ENCODE peak calls at places on chromosomes 6 and 20, in seven cellular contexts. B is Calu3, F is GM12865, Q is endothelial cell, C is nephron progenitor cell, R is esophagus squamous epithelium, N is astrocyte of the spinal cord. I is an unnamed sample.
A peak's percentile ranks its signal among the peaks of the same experiment; 100 is the strongest.

GRCh38 chr6:118768904-118769325 is 117.5 kb upstream of the CEP85L start:
- DNase-seq in B (no peak), F (no peak), Q (no peak), C (no peak), R (no peak), N (no peak), I (peak; percentile 47)

GRCh38 chr6:125211352-125211751 is 57.8 kb downstream of the TPD52L1 start:
- DNase-seq in B (no peak), F (no peak), Q (no peak), C (no peak), R (no peak), N (no peak), I (no peak)

GRCh38 chr6:129370268-129370916 is 339.6 kb downstream of the ARHGAP18 start:
- DNase-seq in B (peak; percentile 41), F (peak; percentile 34), Q (peak; percentile 42), C (peak; percentile 47), R (no peak), N (peak; percentile 72), I (peak; percentile 78)

GRCh38 chr6:11978169-11978987 is 33.7 kb upstream of the HIVEP1 start:
- DNase-seq in B (no peak), F (no peak), Q (no peak), C (no peak), R (no peak), N (no peak), I (no peak)

GRCh38 chr20:46195264-46196038 is 77.3 kb downstream of the CD40 start:
- DNase-seq in B (no peak), F (no peak), Q (no peak), C (no peak), R (no peak), N (no peak), I (no peak)

GRCh38 chr20:50435397-50436051 is 74.7 kb upstream of the PTPN1 start:
- DNase-seq in B (no peak), F (no peak), Q (no peak), C (no peak), R (no peak), N (no peak), I (no peak)

GRCh38 chr6:126913658-126914057 is 204.8 kb upstream of the RSPO3 start:
- DNase-seq in B (no peak), F (no peak), Q (no peak), C (no peak), R (no peak), N (no peak), I (no peak)

GRCh38 chr6:42564496-42564890 is 664 bp downstream of the UBR2 start:
- DNase-seq in B (no peak), F (no peak), Q (no peak), C (no peak), R (no peak), N (no peak), I (no peak)

GRCh38 chr6:141359953-141360352 is 772.8 kb upstream of the GJE1 start:
- DNase-seq in B (no peak), F (no peak), Q (no peak), C (no peak), R (no peak), N (peak; percentile 36), I (no peak)

GRCh38 chr20:56949318-56949717 is 317.1 kb downstream of the BMP7 start:
- DNase-seq in B (no peak), F (peak; percentile 4), Q (no peak), C (no peak), R (no peak), N (no peak), I (no peak)

GRCh38 chr6:152750694-152751093 is at the start of gene VIP:
- DNase-seq in B (peak; percentile 17), F (peak; percentile 14), Q (peak; percentile 61), C (peak; percentile 54), R (no peak), N (peak; percentile 46), I (no peak)

GRCh38 chr20:58139849-58140786 is 88.3 kb downstream of the ANKRD60 start:
- DNase-seq in B (no peak), F (no peak), Q (no peak), C (no peak), R (no peak), N (no peak), I (no peak)

GRCh38 chr20:58137236-58137635 is 91.2 kb downstream of the ANKRD60 start:
- DNase-seq in B (no peak), F (no peak), Q (no peak), C (no peak), R (no peak), N (no peak), I (no peak)

GRCh38 chr20:58140787-58141396 is 87.6 kb downstream of the ANKRD60 start:
- DNase-seq in B (no peak), F (no peak), Q (no peak), C (no peak), R (no peak), N (no peak), I (no peak)

GRCh38 chr20:58137651-58138265 is 90.7 kb downstream of the ANKRD60 start:
- DNase-seq in B (no peak), F (no peak), Q (no peak), C (no peak), R (no peak), N (no peak), I (no peak)

GRCh38 chr20:58138395-58138794 is 90.1 kb downstream of the ANKRD60 start:
- DNase-seq in B (no peak), F (no peak), Q (no peak), C (no peak), R (no peak), N (no peak), I (no peak)
- TF ChIP-seq CTCF in B (no peak), F (no peak), Q (no peak), C (no peak), R (no peak), N (no peak), I (no peak)

DNA sequence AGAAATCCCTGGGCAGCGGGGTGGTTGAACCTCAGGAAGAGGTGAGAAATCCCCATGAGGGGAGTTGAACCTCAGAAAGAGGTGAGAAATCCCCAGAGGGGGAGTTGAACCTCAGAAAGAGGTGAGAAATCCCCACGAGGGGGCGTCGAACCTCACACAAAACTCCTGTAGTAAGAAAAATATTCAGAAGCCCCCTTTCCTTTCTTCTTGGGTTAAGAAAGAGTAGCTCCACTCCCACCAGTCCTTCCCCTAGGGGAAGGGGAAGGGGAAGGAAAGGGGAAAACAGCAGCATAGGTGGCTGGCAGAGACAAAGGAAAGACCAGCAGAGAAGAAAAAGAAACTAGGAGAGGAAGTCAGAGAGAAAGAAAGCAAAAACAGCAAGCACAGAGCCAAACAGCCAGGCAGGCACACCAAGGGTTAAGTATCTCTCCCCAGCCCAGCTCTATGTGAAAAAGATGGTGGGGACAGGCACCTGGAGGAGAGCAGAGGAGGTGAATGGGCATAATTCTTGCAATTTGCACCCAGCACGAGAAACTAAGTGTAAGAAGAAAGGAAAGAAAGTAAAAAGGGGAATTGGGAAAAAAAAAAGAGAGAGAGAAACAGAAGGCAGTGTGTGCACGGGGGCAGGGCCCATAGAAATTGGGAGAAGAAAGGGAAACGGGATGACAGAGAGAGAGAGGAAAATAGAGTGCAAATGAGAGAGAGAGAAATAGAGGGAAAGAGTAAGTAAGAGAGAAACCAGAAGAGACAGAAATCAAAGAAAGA is 88.2 kb downstream of the PLG start:
- DNase-seq in B (peak; percentile 41), F (peak; percentile 54), Q (no peak), C (peak; percentile 20), R (no peak), N (no peak), I (no peak)
- TF ChIP-seq CTCF in B (peak; percentile 43), F (no peak), Q (no peak), C (peak; percentile 7), R (no peak), N (no peak), I (no peak)

GRCh38 chr6:139054001-139054400 is 25.5 kb downstream of the ABRACL start:
- DNase-seq in B (no peak), F (no peak), Q (no peak), C (no peak), R (no peak), N (no peak), I (no peak)

GRCh38 chr6:139051396-139052070 is 23.0 kb downstream of the ABRACL start:
- DNase-seq in B (no peak), F (no peak), Q (no peak), C (no peak), R (no peak), N (no peak), I (no peak)

GRCh38 chr6:139047677-139048076 is 19.1 kb downstream of the ABRACL start:
- DNase-seq in B (no peak), F (no peak), Q (no peak), C (no peak), R (no peak), N (no peak), I (no peak)

DNA sequence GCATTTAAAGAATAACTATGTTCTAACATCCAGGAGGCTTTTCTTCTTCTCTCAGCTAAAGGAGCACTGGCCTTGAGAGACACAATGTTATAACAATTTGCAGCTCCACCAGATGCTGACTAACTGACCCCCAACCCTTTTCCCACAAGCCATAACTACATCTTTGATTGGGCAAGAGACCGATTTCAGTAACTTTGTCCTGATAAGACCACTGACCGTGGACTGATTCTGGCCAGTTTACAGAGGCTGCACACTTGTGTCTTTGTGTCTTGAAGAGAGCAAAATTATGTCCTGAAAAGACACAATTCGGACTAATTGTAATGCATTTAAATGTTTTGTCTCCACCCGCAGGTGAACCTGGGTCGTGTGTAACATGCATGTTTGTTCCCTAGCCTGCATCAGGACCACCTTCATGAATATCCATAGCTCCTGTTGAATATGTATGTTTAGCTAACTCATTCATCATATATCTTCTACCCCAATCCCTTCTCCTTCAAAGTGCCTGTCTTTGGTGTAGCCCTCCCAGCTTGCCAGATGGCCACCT is 22.3 kb downstream of the ABRACL start:
- DNase-seq in B (no peak), F (no peak), Q (no peak), C (no peak), R (no peak), N (no peak), I (no peak)
- TF ChIP-seq CTCF in B (no peak), F (no peak), Q (no peak), C (no peak), R (no peak), N (no peak), I (no peak)

GRCh38 chr6:73606428-73606827 is 47.4 kb downstream of the SLC17A5 start:
- DNase-seq in B (peak; percentile 4), F (peak; percentile 12), Q (no peak), C (no peak), R (no peak), N (no peak), I (peak; percentile 11)
- TF ChIP-seq CTCF in B (no peak), F (no peak), Q (no peak), C (no peak), R (no peak), N (no peak), I (no peak)

DNA sequence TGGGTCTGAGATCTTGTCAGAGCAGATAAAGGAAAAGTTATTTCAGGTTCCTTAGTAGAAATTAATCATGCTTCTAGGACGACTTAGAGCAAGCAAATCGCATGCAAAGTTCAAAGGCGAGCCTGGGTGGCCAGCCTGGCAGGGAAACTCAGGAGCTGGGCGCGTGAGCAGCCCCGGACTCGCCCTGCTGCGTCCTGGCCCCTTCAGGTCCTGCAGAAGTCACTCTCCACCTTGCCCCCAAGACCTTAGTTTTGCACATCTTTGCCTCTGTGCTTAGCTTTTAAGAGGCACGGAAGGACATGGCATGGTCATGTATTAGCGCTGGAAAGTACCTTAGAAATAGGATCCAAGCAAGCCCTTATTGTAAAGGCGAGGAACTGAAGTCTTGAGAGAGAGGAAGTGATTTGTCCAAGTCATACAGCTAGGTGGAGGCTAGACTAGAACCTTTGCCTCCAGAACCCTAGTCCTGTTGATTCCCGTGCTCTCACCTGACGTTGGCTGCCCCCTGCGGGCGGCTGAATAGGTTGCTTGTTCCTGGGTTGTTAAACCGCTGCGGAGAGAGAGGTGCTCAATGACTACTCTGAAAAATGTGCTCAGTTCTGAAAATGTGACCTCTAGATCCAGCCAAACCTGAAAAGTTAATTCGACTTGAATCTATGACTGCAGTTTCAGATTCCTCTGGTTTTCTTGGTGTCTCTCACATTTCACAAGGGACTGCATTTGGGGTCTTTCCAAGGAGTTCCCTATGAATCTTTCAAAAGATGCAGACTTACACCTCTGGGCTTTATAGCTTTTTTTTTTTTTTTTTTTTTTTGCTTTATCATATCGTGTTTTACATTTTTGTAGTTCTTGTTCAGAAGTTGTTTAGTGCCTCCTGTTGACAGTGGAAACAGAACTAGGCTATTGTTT is 2.7 kb downstream of the MYB start:
- DNase-seq in B (peak; percentile 60), F (peak; percentile 95), Q (peak; percentile 66), C (peak; percentile 41), R (no peak), N (peak; percentile 45), I (no peak)
- TF ChIP-seq CTCF in B (peak; percentile 34), F (peak; percentile 79), Q (peak; percentile 39), C (peak; percentile 51), R (peak; percentile 50), N (peak; percentile 68), I (peak; percentile 47)